ENCODE peak calls at places on chromosomes 7 and 10, in ten cellular contexts. D is SK-N-SH; K is T-cell; W is retinal pigment epithelial cell; R is NCI-H460; A is activated T-helper 1 cell treated with anti-CD3 and anti-CD28 coated beads, Interleukin-2, amount 50 U/mL, for 16 hours; Z is ELR; E is cerebellum; S is GM12865; F is HTR-8/SVneo. V is an unnamed sample.

GRCh38 chr7:41886257-41886905 is 183.5 kb upstream of the INHBA start:
- DNase-seq in D (no peak), K (no peak), W (no peak), R (no peak), A (no peak), Z (peak), E (no peak), S (no peak), F (peak), V (no peak)

GRCh38 chr7:150951521-150951920 is 26.6 kb downstream of the KCNH2 start:
- DNase-seq in D (no peak), K (no peak), W (no peak), R (no peak), A (no peak), Z (no peak), E (no peak), S (no peak), F (no peak), V (no peak)

GRCh38 chr10:132862485-132863420 is 76.8 kb upstream of the NKX6-2 start:
- DNase-seq in D (no peak), K (no peak), W (no peak), R (no peak), A (no peak), Z (no peak), E (no peak), S (no peak), F (no peak), V (no peak)

GRCh38 chr7:55254596-55255500 is 110.3 kb upstream of the LANCL2 start:
- DNase-seq in D (peak), K (peak), W (no peak), R (no peak), A (peak), Z (peak), E (peak), S (peak), F (peak), V (peak)

GRCh38 chr10:100566561-100566960 is 30.8 kb downstream of the HIF1AN start:
- DNase-seq in D (no peak), K (no peak), W (no peak), R (no peak), A (no peak), Z (no peak), E (no peak), S (no peak), F (no peak), V (no peak)

GRCh38 chr7:135369405-135369804 is 135.8 kb downstream of the STRA8 start:
- DNase-seq in D (no peak), K (no peak), W (no peak), R (no peak), A (no peak), Z (no peak), E (no peak), S (no peak), F (no peak), V (no peak)

GRCh38 chr10:132362151-132362611 is 30.2 kb downstream of the LRRC27 start:
- DNase-seq in D (no peak), K (no peak), W (no peak), R (no peak), A (no peak), Z (no peak), E (no peak), S (no peak), F (no peak), V (no peak)

GRCh38 chr7:154858836-154859537 is 143.9 kb downstream of the PAXIP1 start:
- DNase-seq in D (peak), K (no peak), W (no peak), R (no peak), A (no peak), Z (no peak), E (no peak), S (no peak), F (no peak), V (no peak)

V was measured in immature natural killer cell.